ENCODE peak calls at places on chromosomes 12 and 14, in ten cellular contexts. V is A549; L is AG04450; C is GM20000; Q is B cell; S is CD8-positive, alpha-beta T cell; O is Peyer's patch; A is prostate gland; Z is neural progenitor cell; K is activated B cell treated with CpG ODN at 0.5 μM for 24 hours. G is an unnamed sample.

GRCh38 chr12:106288510-106289195 is 13.9 kb upstream of the TCP11L2 start:
- DNase-seq in Z (no peak), S (no peak), C (no peak), O (no peak), Q (no peak), A (no peak), K (no peak), L (peak; percentile 84), V (peak; percentile 92), G (no peak)

GRCh38 chr12:67241482-67241881 is 27.7 kb upstream of the CAND1 start:
- DNase-seq in A (no peak), K (no peak), Z (no peak), V (no peak), S (no peak), Q (no peak), L (no peak), O (no peak), C (no peak), G (no peak)

GRCh38 chr12:1001507-1001906 is 10.5 kb downstream of the ERC1 start:
- DNase-seq in Z (no peak), C (no peak), L (no peak), S (no peak), V (no peak), O (no peak), K (no peak), A (no peak), Q (no peak), G (no peak)

GRCh38 chr12:26434299-26434915 is 239.0 kb downstream of the SSPN start:
- DNase-seq in L (peak; percentile 32), A (no peak), O (peak; percentile 18), C (peak; percentile 17), K (no peak), V (peak; percentile 77), S (no peak), Z (peak; percentile 71), Q (peak; percentile 57), G (peak; percentile 20)

GRCh38 chr12:89101440-89101839 is 250.9 kb downstream of the DUSP6 start:
- DNase-seq in Z (peak; percentile 23), K (no peak), C (no peak), V (no peak), O (no peak), L (no peak), Q (no peak), A (no peak), S (no peak), G (peak; percentile 11)

GRCh38 chr12:94150483-94151225 is 2.3 kb downstream of the PLXNC1 start:
- DNase-seq in O (peak; percentile 47), Z (peak; percentile 60), K (peak; percentile 49), V (no peak), Q (peak; percentile 67), L (no peak), S (peak; percentile 65), A (no peak), C (peak; percentile 55), G (peak; percentile 41)

GRCh38 chr12:127214196-127214595 is 1052.8 kb upstream of the TMEM132C start:
- DNase-seq in L (no peak), C (no peak), Q (no peak), V (no peak), S (no peak), O (no peak), Z (no peak), K (no peak), A (no peak), G (no peak)

GRCh38 chr14:37559386-37559785 is 35.7 kb downstream of the FOXA1 start:
- DNase-seq in Q (no peak), C (no peak), Z (no peak), V (no peak), L (no peak), S (no peak), A (no peak), O (no peak), K (no peak), G (no peak)

GRCh38 chr14:39426605-39427004 is 5.6 kb downstream of the FBXO33 start:
- DNase-seq in L (no peak), S (no peak), O (no peak), C (peak; percentile 20), K (no peak), Q (peak; percentile 11), Z (no peak), V (peak; percentile 51), A (no peak), G (no peak)

GRCh38 chr14:50198503-50198902 is 32.9 kb downstream of the SOS2 start:
- DNase-seq in S (no peak), O (no peak), C (no peak), V (no peak), Z (no peak), A (no peak), Q (no peak), L (no peak), K (no peak), G (no peak)

GRCh38 chr12:69287556-69287955 is 48.2 kb downstream of the CPSF6 start:
- DNase-seq in Q (no peak), A (no peak), O (no peak), Z (no peak), K (no peak), S (no peak), C (no peak), V (no peak), L (no peak), G (no peak)

GRCh38 chr12:69290545-69291277 is 51.3 kb downstream of the CPSF6 start:
- DNase-seq in V (peak; percentile 90), A (peak; percentile 58), O (peak; percentile 72), Q (peak; percentile 82), L (peak; percentile 44), S (peak; percentile 84), K (peak; percentile 56), Z (peak; percentile 90), C (peak; percentile 68), G (peak; percentile 84)

DNA sequence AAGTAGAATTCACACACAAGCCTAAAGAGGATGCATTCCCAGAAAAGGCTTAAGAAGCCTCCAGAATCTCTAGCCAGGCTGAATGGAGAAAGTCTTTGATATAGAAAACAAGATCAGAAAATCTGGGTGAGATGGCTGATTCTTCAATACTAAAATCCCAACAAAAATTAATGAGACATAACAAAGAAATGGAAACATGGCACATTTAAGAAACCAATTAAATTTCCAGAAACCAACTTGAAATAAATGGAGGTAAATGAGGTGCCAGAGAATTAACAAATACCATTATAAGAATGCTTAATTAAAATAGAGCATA is 51.9 kb downstream of the CPSF6 start:
- DNase-seq in A (no peak), O (no peak), K (no peak), V (no peak), Z (no peak), C (no peak), S (no peak), Q (no peak), L (no peak), G (no peak)
- TF ChIP-seq CTCF in A (no peak), O (no peak), K (no peak), V (peak; percentile 13), Z (no peak), C (no peak), S (peak; percentile 9), Q (no peak), L (no peak), G (peak; percentile 30)

GRCh38 chr14:105201156-105201927 is 20.2 kb upstream of the NUDT14 start:
- DNase-seq in K (no peak), C (no peak), A (no peak), Z (peak; percentile 38), Q (peak; percentile 49), L (no peak), S (no peak), V (no peak), O (no peak), G (no peak)
- TF ChIP-seq CTCF in K (no peak), C (no peak), A (no peak), Z (peak; percentile 42), Q (no peak), L (peak; percentile 3), S (no peak), V (no peak), O (no peak), G (no peak)

GRCh38 chr14:54566410-54567223 is at the start of gene SAMD4A:
- DNase-seq in O (peak; percentile 81), S (peak; percentile 63), V (peak; percentile 88), Z (peak; percentile 84), A (peak; percentile 73), C (peak; percentile 84), K (peak; percentile 63), L (peak; percentile 71), Q (peak; percentile 81), G (peak; percentile 67)

GRCh38 chr14:54566152-54566409 is 847 bp upstream of the SAMD4A start:
- DNase-seq in S (peak; percentile 60), V (no peak), C (no peak), K (no peak), O (no peak), A (no peak), Z (no peak), Q (no peak), L (no peak), G (no peak)

GRCh38 chr14:54564071-54564798 is 2.7 kb upstream of the SAMD4A start:
- DNase-seq in Z (peak; percentile 32), Q (peak; percentile 58), A (no peak), K (no peak), O (no peak), V (peak; percentile 64), L (no peak), C (peak; percentile 48), S (no peak), G (no peak)

GRCh38 chr14:54564799-54565235 is 2.1 kb upstream of the SAMD4A start:
- DNase-seq in K (no peak), L (peak; percentile 57), O (no peak), S (no peak), A (no peak), Q (no peak), Z (peak; percentile 34), C (no peak), V (peak; percentile 66), G (no peak)

DNA sequence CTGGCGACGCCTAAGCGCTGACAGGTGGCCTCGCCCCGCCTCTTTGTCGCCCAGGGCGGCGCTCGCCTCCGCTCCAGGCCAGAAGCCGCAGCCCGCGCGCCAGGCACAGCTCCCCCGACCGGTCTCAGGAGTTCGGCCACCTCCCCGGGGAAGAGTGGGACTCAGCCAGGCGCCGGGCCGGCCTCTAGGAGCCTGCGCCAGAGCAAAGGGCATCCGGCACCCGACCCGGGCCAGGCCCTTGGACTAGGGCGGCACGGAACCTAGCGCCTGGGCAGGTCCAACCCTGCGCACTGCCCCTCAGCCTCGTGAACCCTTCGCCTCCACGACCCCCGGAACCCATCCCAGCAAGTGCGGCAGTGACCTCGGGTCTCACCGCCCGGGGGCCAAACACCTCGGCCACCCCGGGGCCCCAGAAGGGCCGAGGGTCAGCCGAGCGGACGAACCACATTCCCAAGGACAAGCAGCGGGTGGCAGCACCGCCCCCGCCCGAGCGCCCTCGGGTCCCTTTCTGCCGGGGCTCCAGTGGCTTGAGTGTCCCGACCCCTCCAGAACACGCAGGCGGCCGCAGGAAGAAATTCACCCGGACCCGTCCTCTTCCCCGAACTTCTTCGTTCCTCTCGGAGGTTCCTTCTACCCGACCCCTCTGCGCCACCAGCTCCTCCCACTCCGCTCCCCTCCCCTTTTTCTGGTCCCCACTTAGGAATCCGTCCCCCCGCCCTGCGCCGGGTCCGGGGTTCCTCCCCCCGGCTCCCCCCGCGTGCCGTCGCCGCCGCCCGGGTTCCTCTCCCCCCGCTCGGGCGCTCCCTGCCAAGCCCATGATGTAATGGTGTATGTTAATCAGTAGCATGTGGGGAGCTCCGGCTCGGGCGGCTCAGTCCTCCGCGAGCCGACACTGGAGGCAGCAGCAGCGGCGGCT is 1.4 kb upstream of the SAMD4A start:
- DNase-seq in L (peak; percentile 78), S (peak; percentile 78), Z (peak; percentile 88), A (peak; percentile 91), C (peak; percentile 94), Q (peak; percentile 90), O (peak; percentile 85), V (peak; percentile 83), K (peak; percentile 75), G (peak; percentile 79)
- TF ChIP-seq CTCF in L (no peak), S (no peak), Z (no peak), A (no peak), C (no peak), Q (no peak), O (no peak), V (no peak), K (no peak), G (peak; percentile 9)

GRCh38 chr12:57211791-57212700 is 4.5 kb upstream of the NXPH4 start:
- DNase-seq in V (no peak), C (no peak), Z (no peak), O (no peak), S (no peak), A (no peak), K (no peak), L (no peak), Q (no peak), G (no peak)
- TF ChIP-seq CTCF in V (no peak), C (no peak), Z (no peak), O (no peak), S (no peak), A (no peak), K (no peak), L (no peak), Q (no peak), G (no peak)

G was measured in nephron progenitor cell.